ENCODE peak calls at places on chromosomes 16 and 17, in ten cellular contexts. L is PC-3, J is Karpas-422, M is neural progenitor cell, G is fibroblast of lung, I is IMR-90, Y is astrocyte, O is PC-9, Q is H9, B is HCT116. F is an unnamed sample.

GRCh38 chr16:14264560-14264959 is 193.4 kb downstream of the MRTFB start:
- DNase-seq in L (no peak), J (no peak), M (no peak), G (no peak), I (no peak), Y (no peak), O (no peak), Q (no peak), B (no peak), F (no peak)

GRCh38 chr16:27703121-27703520 is 153.2 kb downstream of the KATNIP start:
- DNase-seq in L (no peak), J (no peak), M (no peak), G (no peak), I (no peak), Y (no peak), O (no peak), Q (no peak), B (no peak), F (no peak)

GRCh38 chr17:75267403-75268232 is 3.4 kb downstream of the MIF4GD start:
- DNase-seq in L (peak; percentile 18), J (peak; percentile 63), M (peak; percentile 57), G (no peak), I (no peak), Y (no peak), O (no peak), Q (peak; percentile 93), B (no peak), F (no peak)

GRCh38 chr17:66716236-66717026 is 118.5 kb upstream of the CACNG5 start:
- DNase-seq in L (no peak), J (no peak), M (peak; percentile 42), G (peak; percentile 39), I (peak; percentile 21), Y (peak; percentile 14), O (no peak), Q (peak; percentile 36), B (no peak), F (no peak)

GRCh38 chr16:23484501-23485256 is 25.6 kb downstream of the GGA2 start:
- DNase-seq in L (no peak), J (no peak), M (no peak), G (no peak), I (no peak), Y (no peak), O (no peak), Q (no peak), B (no peak), F (no peak)

GRCh38 chr16:47008174-47008573 is 34.7 kb upstream of the DNAJA2 start:
- DNase-seq in L (no peak), J (no peak), M (no peak), G (peak; percentile 33), I (peak; percentile 25), Y (peak; percentile 16), O (no peak), Q (no peak), B (no peak), F (no peak)

GRCh38 chr16:52535076-52535475 is 11.9 kb downstream of the TOX3 start:
- DNase-seq in L (no peak), J (no peak), M (no peak), G (no peak), I (no peak), Y (no peak), O (no peak), Q (no peak), B (no peak), F (no peak)

GRCh38 chr16:19829844-19830703 is 54.6 kb downstream of the GPRC5B start:
- DNase-seq in L (no peak), J (no peak), M (no peak), G (no peak), I (no peak), Y (no peak), O (no peak), Q (no peak), B (no peak), F (no peak)

GRCh38 chr17:78131172-78132085 is 858 bp downstream of the TMC8 start:
- DNase-seq in L (no peak), J (peak; percentile 86), M (peak; percentile 42), G (no peak), I (no peak), Y (no peak), O (no peak), Q (no peak), B (no peak), F (peak; percentile 87)

GRCh38 chr17:59366773-59367656 is 35.6 kb downstream of the YPEL2 start:
- DNase-seq in L (peak; percentile 60), J (no peak), M (no peak), G (peak; percentile 83), I (peak; percentile 69), Y (peak; percentile 74), O (peak; percentile 80), Q (no peak), B (no peak), F (peak; percentile 89)

GRCh38 chr17:40451420-40451819 is 8.2 kb downstream of the IGFBP4 start:
- DNase-seq in L (no peak), J (no peak), M (no peak), G (peak; percentile 88), I (peak; percentile 91), Y (peak; percentile 81), O (no peak), Q (no peak), B (no peak), F (peak; percentile 86)

GRCh38 chr17:74272731-74273201 is 1.3 kb upstream of the DNAI2 start:
- DNase-seq in L (no peak), J (no peak), M (peak; percentile 63), G (peak; percentile 83), I (no peak), Y (peak; percentile 83), O (no peak), Q (no peak), B (no peak), F (peak; percentile 84)

GRCh38 chr17:66665194-66665593 is 169.7 kb upstream of the CACNG5 start:
- DNase-seq in L (peak; percentile 40), J (no peak), M (no peak), G (no peak), I (peak; percentile 32), Y (no peak), O (no peak), Q (no peak), B (no peak), F (no peak)

DNA sequence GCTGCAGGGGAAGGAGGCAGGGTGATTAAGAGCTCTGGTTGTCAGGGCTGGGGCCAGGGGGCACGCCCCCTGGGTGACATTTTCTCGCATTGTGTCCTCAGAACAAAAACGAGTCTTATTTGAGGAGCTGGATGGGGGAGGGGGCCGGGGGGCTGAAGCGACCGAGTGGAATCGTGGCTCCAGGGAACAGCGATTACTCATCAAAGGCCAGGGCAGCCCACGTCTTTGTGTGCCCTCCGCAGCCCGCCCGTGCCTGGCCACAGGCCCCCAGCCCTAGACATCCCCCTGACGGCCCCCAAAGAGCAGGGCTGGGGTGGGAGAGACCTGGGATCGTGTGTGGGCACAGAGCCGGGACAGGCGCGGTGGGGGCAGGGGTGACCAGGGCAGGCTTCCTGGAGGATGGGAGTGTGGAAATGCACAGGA is 23.8 kb upstream of the PHB1 start:
- DNase-seq in L (no peak), J (no peak), M (peak; percentile 90), G (peak; percentile 12), I (no peak), Y (no peak), O (no peak), Q (peak; percentile 52), B (no peak), F (no peak)
- H3K4me2 ChIP-seq in L (no peak overlapping the region), J (no peak overlapping the region), M (peak overlapping the region; percentile 94), G (no peak overlapping the region), I (peak overlapping the region; percentile 35), Y (peak overlapping the region; percentile 76), O (no peak overlapping the region), Q (peak overlapping the region; percentile 34), B (no peak overlapping the region), F (no peak overlapping the region)

DNA sequence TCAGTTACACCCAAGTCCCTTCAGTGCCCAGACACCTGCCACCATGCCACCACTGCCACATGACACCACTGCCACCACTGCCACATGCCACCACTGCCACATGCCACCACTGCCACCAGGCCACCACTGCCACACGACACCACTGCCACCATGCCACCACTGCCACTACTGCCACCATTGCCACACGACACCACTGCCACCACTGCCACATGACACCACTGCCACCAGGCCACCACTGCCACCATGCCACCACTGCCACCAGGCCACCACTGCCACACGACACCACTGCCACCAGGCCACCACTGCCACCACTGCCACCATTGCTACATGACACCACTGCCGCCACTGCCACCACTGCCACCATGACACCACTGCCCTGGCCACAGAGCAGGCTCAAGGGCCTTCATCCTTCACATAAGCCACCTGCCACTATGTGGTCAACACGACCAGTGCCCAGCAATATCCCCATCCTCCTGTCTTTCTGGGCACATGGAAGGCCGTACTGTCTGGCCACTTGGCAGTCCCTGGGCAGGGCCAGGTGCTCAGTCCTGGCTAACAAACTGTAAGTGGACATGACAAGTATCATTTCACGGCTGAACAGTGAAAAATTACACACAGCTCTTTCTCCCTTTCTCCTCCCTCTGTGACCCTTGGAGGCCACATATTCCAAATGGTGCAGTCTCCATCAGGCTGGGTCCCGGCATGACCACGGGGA is 33.1 kb downstream of the ABR start:
- DNase-seq in L (no peak), J (peak; percentile 53), M (no peak), G (no peak), I (no peak), Y (no peak), O (no peak), Q (no peak), B (no peak), F (peak; percentile 64)
- H4K20me1 ChIP-seq in L (no peaks in the 10 kb centered on the region), J (peaks cover 64% of the 10 kb centered on the region), M (peaks cover 43% of the 10 kb centered on the region), G (no peaks in the 10 kb centered on the region), I (peaks cover 63% of the 10 kb centered on the region), Y (peaks cover 49% of the 10 kb centered on the region), O (no peaks in the 10 kb centered on the region), Q (peaks cover 6% of the 10 kb centered on the region), B (no peaks in the 10 kb centered on the region), F (peaks cover 30% of the 10 kb centered on the region)

DNA sequence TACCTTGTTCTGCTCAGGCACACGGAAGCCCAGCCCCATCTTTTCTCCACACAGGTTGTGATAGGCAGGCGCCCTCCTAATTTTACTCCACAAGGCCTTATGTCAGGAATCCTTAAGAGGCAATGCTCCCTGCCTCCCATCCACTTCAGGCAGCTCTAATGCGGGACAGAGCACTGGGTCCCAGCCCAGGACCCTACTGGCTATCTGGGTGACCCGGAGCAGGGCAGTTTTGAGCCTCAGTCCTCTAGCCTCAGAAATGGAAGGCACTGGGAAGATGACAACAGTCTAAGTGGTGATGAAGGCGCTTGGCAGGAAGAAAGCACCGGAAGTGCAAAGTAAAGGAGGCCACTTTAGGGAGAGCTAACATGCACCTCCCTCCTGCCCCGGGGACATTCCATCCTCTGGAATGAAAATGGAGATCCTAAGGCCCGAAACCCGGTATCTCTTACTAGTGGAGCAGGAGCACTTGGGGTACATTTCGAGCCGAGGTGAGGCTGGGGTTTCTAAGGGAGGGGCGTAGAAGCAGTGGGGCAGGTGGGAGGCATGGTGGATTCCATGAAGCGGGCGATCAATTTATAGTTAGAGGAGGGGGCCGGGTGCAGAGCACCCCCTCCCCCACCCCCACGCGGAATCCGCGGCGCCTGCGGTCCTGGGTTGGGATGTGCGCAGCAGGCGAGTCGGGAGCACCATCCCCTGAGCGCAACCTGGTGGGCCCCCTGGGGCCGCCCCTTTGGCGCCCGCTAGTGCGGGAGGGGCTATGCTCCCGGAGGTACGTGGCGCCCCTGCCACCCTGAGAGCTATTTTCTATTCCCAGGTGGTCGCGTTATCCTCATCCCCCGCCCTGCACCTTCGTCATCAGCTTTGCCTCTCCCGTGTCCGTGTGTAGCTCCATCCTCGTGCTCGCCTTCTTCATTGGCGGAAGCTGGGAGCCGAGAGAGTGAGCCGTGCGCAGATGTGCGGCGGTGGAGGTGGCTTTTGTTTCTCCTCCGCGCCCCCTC is 4.9 kb downstream of the MT1F start:
- DNase-seq in L (no peak), J (no peak), M (no peak), G (no peak), I (no peak), Y (no peak), O (no peak), Q (peak; percentile 39), B (no peak), F (no peak)
- H3K4me2 ChIP-seq in L (no peak overlapping the region), J (no peak overlapping the region), M (peak overlapping the region; percentile 89), G (no peak overlapping the region), I (peak overlapping the region; percentile 33), Y (peak overlapping the region; percentile 62), O (no peak overlapping the region), Q (peak overlapping the region; percentile 74), B (no peak overlapping the region), F (no peak overlapping the region)

GRCh38 chr17:2936351-2936750 is 127.1 kb downstream of the OR1D5 start:
- DNase-seq in L (no peak), J (no peak), M (no peak), G (no peak), I (no peak), Y (no peak), O (no peak), Q (no peak), B (no peak), F (peak; percentile 32)
- H4K20me1 ChIP-seq in L (no peaks in the 10 kb centered on the region), J (no peaks in the 10 kb centered on the region), M (no peaks in the 10 kb centered on the region), G (no peaks in the 10 kb centered on the region), I (no peaks in the 10 kb centered on the region), Y (peaks cover 3% of the 10 kb centered on the region), O (no peaks in the 10 kb centered on the region), Q (peaks cover 3% of the 10 kb centered on the region), B (no peaks in the 10 kb centered on the region), F (no peaks in the 10 kb centered on the region)

F was measured in osteoblast.